ENCODE peak calls at places on chromosome 7, in seven cellular contexts. N, U, H, E, R, I and W are unnamed samples.

GRCh38 chr7:7996568-7996967 is 28.0 kb downstream of the GLCCI1 start:
- DNase-seq in N (peak; percentile 67), U (peak; percentile 4), H (no peak), E (no peak), R (no peak), I (peak; percentile 4), W (no peak)

GRCh38 chr7:47763063-47763974 is 181.4 kb upstream of the TNS3 start:
- DNase-seq in N (peak; percentile 88), U (no peak), H (no peak), E (no peak), R (no peak), I (peak; percentile 97), W (peak; percentile 95)

GRCh38 chr7:157568071-157568784 is 231.4 kb downstream of the DNAJB6 start:
- DNase-seq in N (no peak), U (no peak), H (no peak), E (no peak), R (no peak), I (no peak), W (peak; percentile 35)

GRCh38 chr7:104127204-104127603 is 80.6 kb downstream of the ORC5 start:
- DNase-seq in N (no peak), U (no peak), H (no peak), E (no peak), R (no peak), I (no peak), W (no peak)

GRCh38 chr7:111082351-111082750 is 8.6 kb upstream of the LRRN3 start:
- DNase-seq in N (peak; percentile 18), U (no peak), H (no peak), E (no peak), R (no peak), I (no peak), W (no peak)

GRCh38 chr7:100825760-100826545 is 1.4 kb downstream of the EPHB4 start:
- DNase-seq in N (peak; percentile 59), U (no peak), H (no peak), E (peak; percentile 38), R (no peak), I (peak; percentile 38), W (peak; percentile 85)

GRCh38 chr7:99504281-99504602 is 220 bp upstream of the ZKSCAN5 start:
- DNase-seq in N (no peak), U (peak; percentile 90), H (peak; percentile 97), E (no peak), R (no peak), I (no peak), W (no peak)

GRCh38 chr7:30907527-30908267 is 4.0 kb upstream of the AQP1 start:
- DNase-seq in N (peak; percentile 23), U (no peak), H (no peak), E (no peak), R (no peak), I (no peak), W (no peak)

GRCh38 chr7:123966936-123967335 is 41.9 kb downstream of the SPAM1 start:
- DNase-seq in N (no peak), U (no peak), H (no peak), E (no peak), R (no peak), I (no peak), W (no peak)

GRCh38 chr7:73769481-73770001 is 529 bp downstream of the CLDN3 start:
- DNase-seq in N (no peak), U (no peak), H (no peak), E (peak; percentile 22), R (no peak), I (no peak), W (no peak)

GRCh38 chr7:30549933-30550493 is 44.7 kb upstream of the GARS1 start:
- DNase-seq in N (no peak), U (no peak), H (no peak), E (no peak), R (no peak), I (no peak), W (peak; percentile 71)

GRCh38 chr7:369981-370621 is 80.1 kb downstream of the FOXL3 start:
- DNase-seq in N (no peak), U (no peak), H (no peak), E (no peak), R (no peak), I (no peak), W (peak; percentile 95)

GRCh38 chr7:112452102-112452888 is 2.0 kb downstream of the IFRD1 start:
- DNase-seq in N (peak; percentile 90), U (peak; percentile 22), H (no peak), E (peak; percentile 21), R (no peak), I (no peak), W (peak; percentile 58)

GRCh38 chr7:94008537-94008936 is 4.4 kb upstream of the BET1 start:
- DNase-seq in N (no peak), U (no peak), H (no peak), E (no peak), R (no peak), I (no peak), W (no peak)

GRCh38 chr7:129643545-129644170 is 32.1 kb downstream of the NRF1 start:
- DNase-seq in N (no peak), U (no peak), H (peak; percentile 0), E (no peak), R (no peak), I (no peak), W (no peak)

GRCh38 chr7:75854233-75854632 is 24.6 kb upstream of the RHBDD2 start:
- DNase-seq in N (peak; percentile 90), U (no peak), H (no peak), E (no peak), R (no peak), I (no peak), W (no peak)

GRCh38 chr7:69504733-69505132 is 93.5 kb upstream of the AUTS2 start:
- DNase-seq in N (no peak), U (no peak), H (no peak), E (no peak), R (no peak), I (no peak), W (no peak)

GRCh38 chr7:1056006-1056784 is 11.8 kb downstream of the GPR146 start:
- DNase-seq in N (no peak), U (no peak), H (no peak), E (no peak), R (no peak), I (no peak), W (peak; percentile 93)

GRCh38 chr7:134757938-134758337 is 21.5 kb upstream of the CALD1 start:
- DNase-seq in N (no peak), U (no peak), H (no peak), E (no peak), R (no peak), I (no peak), W (no peak)

GRCh38 chr7:74479066-74479781 is 25.5 kb downstream of the GTF2IRD1 start:
- DNase-seq in N (peak; percentile 58), U (no peak), H (peak; percentile 90), E (no peak), R (no peak), I (no peak), W (peak; percentile 97)